ENCODE peak calls at places on chromosomes 11 and 22, in eight cellular contexts. W, T, J, L, E, X, C and S are unnamed samples.

GRCh38 chr22:20079745-20080444 is at the start of gene DGCR8:
- ATAC-seq in X (peak), L (peak), E (peak), C (peak), J (peak), W (peak), T (peak), S (peak)

GRCh38 chr22:28268176-28268575 is 349.1 kb upstream of the PITPNB start:
- ATAC-seq in X (no peak), C (no peak), T (no peak), J (no peak), E (no peak), L (no peak), W (no peak), S (no peak)

GRCh38 chr11:9017773-9018172 is 14.0 kb upstream of the NRIP3 start:
- ATAC-seq in L (peak), T (no peak), X (peak), C (peak), W (peak), E (no peak), J (no peak), S (peak)

GRCh38 chr11:134978388-134979088 is 566.5 kb upstream of the B3GAT1 start:
- ATAC-seq in X (no peak), J (no peak), W (no peak), E (no peak), T (no peak), L (peak), C (no peak), S (no peak)

GRCh38 chr22:42848941-42849340 is 8.1 kb downstream of the ARFGAP3 start:
- ATAC-seq in C (no peak), J (no peak), T (no peak), X (no peak), E (no peak), L (peak), W (peak), S (no peak)

GRCh38 chr11:130454495-130455262 is 6.2 kb downstream of the ADAMTS15 start:
- ATAC-seq in C (no peak), T (no peak), X (no peak), E (no peak), J (no peak), W (peak), L (no peak), S (no peak)

GRCh38 chr11:2015044-2015443 is 17.4 kb upstream of the H19 start:
- ATAC-seq in L (no peak), J (no peak), C (no peak), E (no peak), T (no peak), W (no peak), X (no peak), S (no peak)

GRCh38 chr22:45094081-45094720 is 69.5 kb upstream of the NUP50 start:
- ATAC-seq in L (no peak), J (no peak), T (no peak), X (no peak), C (no peak), W (no peak), E (no peak), S (no peak)

GRCh38 chr11:86240164-86240563 is 4.4 kb upstream of the EED start:
- ATAC-seq in X (no peak), J (no peak), T (no peak), E (no peak), C (no peak), L (no peak), W (no peak), S (no peak)

GRCh38 chr11:3782963-3783362 is 14.4 kb downstream of the NUP98 start:
- ATAC-seq in T (no peak), W (no peak), J (no peak), L (no peak), C (peak), E (no peak), X (no peak), S (no peak)

GRCh38 chr11:76282106-76282630 is 75.9 kb upstream of the WNT11 start:
- ATAC-seq in L (no peak), W (no peak), E (no peak), T (no peak), J (no peak), C (no peak), X (no peak), S (peak)

GRCh38 chr22:35597692-35598395 is 19.3 kb downstream of the MB start:
- ATAC-seq in E (no peak), X (peak), L (peak), W (no peak), C (no peak), J (no peak), T (no peak), S (no peak)

GRCh38 chr22:48953830-48954229 is 873.8 kb downstream of the BRD1 start:
- ATAC-seq in E (no peak), T (no peak), X (no peak), C (no peak), W (no peak), L (no peak), J (no peak), S (no peak)

GRCh38 chr22:36417281-36417686 is 29.5 kb upstream of the MYH9 start:
- ATAC-seq in C (peak), X (peak), J (no peak), L (peak), E (no peak), T (no peak), W (no peak), S (peak)

GRCh38 chr11:100740440-100740839 is 53.4 kb downstream of the ARHGAP42 start:
- ATAC-seq in T (no peak), E (no peak), J (no peak), X (no peak), C (no peak), W (no peak), L (no peak), S (no peak)

GRCh38 chr11:96827164-96827563 is 437.4 kb downstream of the JRKL start:
- ATAC-seq in L (no peak), W (no peak), C (no peak), E (no peak), T (no peak), J (no peak), X (no peak), S (no peak)